ENCODE peak calls at places on chromosomes 5 and 9, in eight cellular contexts. X, Z, M, P, S, C, T and D are unnamed samples. For H3K4me1, the result is how much of the 10 kb centered on the place peaks cover.

GRCh38 chr9:115590016-115590415 is 472.1 kb upstream of the TNC start:
- DNase-seq in T (no peak), C (no peak), Z (no peak), X (no peak), M (no peak), P (no peak), S (no peak), D (no peak)

GRCh38 chr9:38294130-38294529 is 98.4 kb upstream of the ALDH1B1 start:
- DNase-seq in M (no peak), T (no peak), P (no peak), X (no peak), S (no peak), Z (no peak), C (no peak), D (no peak)

GRCh38 chr9:89024727-89025126 is 33.5 kb downstream of the S1PR3 start:
- DNase-seq in X (no peak), Z (no peak), S (no peak), M (no peak), C (no peak), P (no peak), T (no peak), D (no peak)

GRCh38 chr5:61386062-61386800 is 54.2 kb downstream of the ZSWIM6 start:
- DNase-seq in X (no peak), Z (no peak), P (no peak), C (no peak), M (no peak), S (no peak), T (no peak), D (no peak)

GRCh38 chr5:54013556-54014157 is 296.7 kb downstream of the ARL15 start:
- DNase-seq in Z (peak), T (no peak), S (peak), P (no peak), C (no peak), M (no peak), X (no peak), D (no peak)

GRCh38 chr5:32916648-32917047 is 205.5 kb downstream of the NPR3 start:
- DNase-seq in S (no peak), Z (no peak), P (peak), T (peak), X (peak), C (no peak), M (peak), D (no peak)

GRCh38 chr5:127187711-127188110 is 102.9 kb upstream of the MEGF10 start:
- DNase-seq in S (no peak), T (no peak), X (no peak), Z (no peak), P (no peak), M (no peak), C (no peak), D (no peak)

GRCh38 chr5:168681556-168682183 is 102.5 kb upstream of the PANK3 start:
- DNase-seq in C (peak), P (no peak), S (no peak), T (no peak), X (no peak), Z (no peak), M (no peak), D (no peak)

GRCh38 chr5:158805195-158805594 is 294.5 kb downstream of the EBF1 start:
- DNase-seq in M (no peak), P (no peak), X (no peak), T (no peak), S (no peak), Z (no peak), C (no peak), D (no peak)

GRCh38 chr9:129384138-129384886 is 206.3 kb upstream of the IER5L start:
- DNase-seq in T (no peak), Z (no peak), S (no peak), X (no peak), P (no peak), C (peak), M (no peak), D (no peak)

GRCh38 chr5:685262-686171 is 7.6 kb downstream of the TPPP start:
- DNase-seq in C (peak), T (no peak), P (no peak), S (no peak), M (no peak), X (no peak), Z (no peak), D (no peak)

GRCh38 chr9:37966443-37967271 is 62.7 kb upstream of the SLC25A51 start:
- DNase-seq in M (no peak), P (no peak), T (no peak), S (peak), X (peak), C (no peak), Z (no peak), D (no peak)

GRCh38 chr5:158013939-158014338 is 155.0 kb upstream of the CLINT1 start:
- DNase-seq in C (peak), T (no peak), M (peak), Z (no peak), P (no peak), S (peak), X (peak), D (no peak)

GRCh38 chr5:173538654-173539053 is 77.8 kb downstream of the BOD1 start:
- DNase-seq in T (no peak), M (peak), X (no peak), S (no peak), P (no peak), C (no peak), Z (no peak), D (no peak)

GRCh38 chr5:108303611-108304010 is 78.3 kb downstream of the FBXL17 start:
- DNase-seq in T (no peak), C (no peak), Z (no peak), M (no peak), X (no peak), P (no peak), S (no peak), D (no peak)

GRCh38 chr9:87557996-87558395 is 60.3 kb downstream of the DAPK1 start:
- DNase-seq in Z (no peak), C (no peak), T (no peak), S (peak), P (no peak), M (peak), X (no peak), D (no peak)

GRCh38 chr9:70832487-70832886 is 288.9 kb downstream of the TRPM3 start:
- DNase-seq in Z (no peak), M (no peak), P (no peak), C (no peak), S (no peak), X (no peak), T (no peak), D (no peak)

GRCh38 chr5:107514305-107514704 is 156.4 kb downstream of the EFNA5 start:
- DNase-seq in S (no peak), T (no peak), Z (no peak), X (no peak), M (no peak), C (no peak), P (no peak), D (no peak)

GRCh38 chr5:139668064-139668880 is 20.1 kb downstream of the CXXC5 start:
- DNase-seq in Z (peak), S (no peak), M (peak), T (no peak), X (no peak), P (no peak), C (peak), D (peak)

DNA sequence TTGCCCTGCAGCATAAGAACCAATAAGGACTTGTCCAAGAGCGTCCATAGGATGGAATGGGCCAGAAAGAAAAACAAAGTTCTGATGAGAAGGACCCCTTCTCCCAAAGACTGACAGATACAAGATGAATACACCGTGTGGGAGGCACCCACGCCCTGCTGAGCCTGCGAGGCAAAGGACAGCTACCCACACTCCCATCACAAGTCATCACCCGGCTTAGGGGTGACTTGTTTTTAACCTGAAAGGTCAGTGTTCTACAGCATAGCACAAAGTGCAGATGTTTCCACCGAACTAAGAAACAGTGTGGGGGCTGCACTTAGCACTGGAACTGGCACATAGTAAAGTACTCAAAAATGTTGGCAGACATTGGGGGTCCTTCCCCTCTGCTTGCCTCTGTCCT is 13.9 kb downstream of the TNIP1 start:
- DNase-seq in S (no peak), C (no peak), T (no peak), X (no peak), P (no peak), Z (no peak), M (no peak), D (no peak)
- H3K27ac ChIP-seq in S (no peak), C (no peak), T (no peak), X (no peak), P (no peak), Z (peak), M (no peak), D (no peak)

GRCh38 chr5:142317673-142318261 is 7.1 kb downstream of the SPRY4 start:
- DNase-seq in Z (no peak), S (no peak), P (no peak), T (no peak), X (no peak), M (no peak), C (no peak), D (no peak)
- H3K4me1 ChIP-seq in Z (under half), S (under half), P (half or more), T (under half), X (under half), M (under half), C (under half), D (under half)

DNA sequence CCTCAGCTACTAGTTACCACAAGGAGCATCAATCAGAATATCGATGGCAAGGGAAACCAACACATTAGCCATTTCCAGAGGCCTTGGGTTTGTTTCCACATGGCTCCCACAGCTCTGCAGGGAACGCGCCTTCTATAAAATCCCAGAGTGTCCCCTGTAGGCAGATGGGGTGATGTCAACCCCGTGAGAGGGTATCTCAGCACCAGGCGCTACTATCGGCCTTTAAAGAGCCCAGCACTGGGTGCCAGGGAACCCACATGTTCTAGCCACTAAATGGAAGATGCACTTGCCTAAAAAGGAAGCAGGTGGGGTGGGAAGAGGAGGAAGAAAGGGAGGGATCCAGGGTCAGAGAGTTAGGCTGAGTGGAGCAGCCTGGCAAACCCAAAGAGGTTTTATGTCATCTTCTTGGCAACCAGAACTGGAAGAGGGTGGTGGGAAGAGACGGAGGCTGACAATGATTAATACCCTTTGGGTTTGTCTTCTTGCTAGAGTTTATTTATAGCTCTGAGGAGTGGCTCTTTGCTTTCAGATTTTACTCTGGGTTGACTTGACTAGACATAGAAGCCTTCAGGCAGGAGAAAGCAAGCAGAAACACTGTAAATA is 19.9 kb downstream of the MACROH2A1 start:
- DNase-seq in C (peak), S (no peak), Z (no peak), P (no peak), T (no peak), X (no peak), M (no peak), D (no peak)
- H3K27ac ChIP-seq in C (peak), S (no peak), Z (peak), P (no peak), T (peak), X (no peak), M (no peak), D (no peak)

DNA sequence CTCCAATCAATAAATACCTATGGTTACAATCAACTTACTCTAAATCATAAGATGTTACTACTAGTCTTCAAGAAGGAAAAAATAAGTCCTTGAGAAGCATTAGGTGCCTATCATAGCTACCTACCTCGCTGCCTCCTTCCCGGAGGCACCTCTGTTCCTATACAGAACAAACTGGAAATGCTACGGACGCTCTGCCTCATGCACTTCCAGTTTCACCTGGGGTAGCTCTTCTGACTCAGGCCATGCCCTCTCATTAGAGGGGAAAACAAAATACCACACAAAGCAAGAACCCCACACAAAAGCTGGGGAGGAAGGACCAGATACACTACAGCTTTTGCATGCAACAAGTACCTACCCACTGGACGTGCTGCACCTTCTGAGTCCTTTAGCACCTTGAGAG is 12.4 kb downstream of the SPRY4 start:
- DNase-seq in C (no peak), Z (no peak), S (no peak), M (no peak), X (no peak), P (no peak), T (no peak), D (no peak)
- H3K4me1 ChIP-seq in C (under half), Z (under half), S (under half), M (under half), X (under half), P (under half), T (under half), D (under half)